ENCODE peak calls at places on chromosomes 12 and 14, in four cellular contexts. C is H1, P is GM12878, E is HepG2. X is an unnamed sample.

GRCh38 chr12:4037747-4038312 is 164.6 kb upstream of the PARP11 start:
- DNase-seq in C (no peak), P (no peak), E (peak; percentile 44), X (peak; percentile 38)

GRCh38 chr14:51738754-51739153 is 87.0 kb downstream of the FRMD6 start:
- DNase-seq in C (peak; percentile 13), P (no peak), E (peak; percentile 4), X (peak; percentile 59)

GRCh38 chr14:91186515-91187066 is 57.9 kb downstream of the GPR68 start:
- DNase-seq in C (no peak), P (no peak), E (no peak), X (no peak)

GRCh38 chr12:100251917-100252316 is 15.0 kb downstream of the DEPDC4 start:
- DNase-seq in C (no peak), P (no peak), E (peak; percentile 83), X (no peak)

GRCh38 chr12:96195845-96196451 is 1.8 kb downstream of the ELK3 start:
- DNase-seq in C (no peak), P (no peak), E (no peak), X (no peak)

GRCh38 chr12:24661657-24662096 is 287.2 kb downstream of the BCAT1 start:
- DNase-seq in C (no peak), P (no peak), E (peak; percentile 70), X (no peak)

GRCh38 chr14:57275023-57275664 is 6.4 kb downstream of the AP5M1 start:
- DNase-seq in C (no peak), P (no peak), E (no peak), X (no peak)

GRCh38 chr12:131755305-131756113 is 44.6 kb downstream of the SFSWAP start:
- DNase-seq in C (no peak), P (no peak), E (peak; percentile 61), X (peak; percentile 59)

GRCh38 chr12:29241821-29242591 is 92.9 kb downstream of the FAR2 start:
- DNase-seq in C (no peak), P (peak; percentile 72), E (peak; percentile 37), X (peak; percentile 34)

GRCh38 chr12:132161796-132162507 is 17.7 kb downstream of the NOC4L start:
- DNase-seq in C (no peak), P (no peak), E (no peak), X (no peak)

GRCh38 chr12:91182664-91183455 is at the start of gene DCN:
- DNase-seq in C (no peak), P (no peak), E (no peak), X (no peak)

GRCh38 chr12:127688901-127689428 is 578.0 kb upstream of the TMEM132C start:
- DNase-seq in C (no peak), P (no peak), E (no peak), X (no peak)

GRCh38 chr12:8088574-8088973 is 6.5 kb downstream of the NECAP1 start:
- DNase-seq in C (no peak), P (no peak), E (no peak), X (no peak)

GRCh38 chr12:60070541-60070940 is 474.7 kb downstream of the SLC16A7 start:
- DNase-seq in C (no peak), P (no peak), E (no peak), X (no peak)

GRCh38 chr12:27595231-27595642 is 71.2 kb downstream of the PPFIBP1 start:
- DNase-seq in C (no peak), P (no peak), E (peak; percentile 10), X (no peak)

GRCh38 chr14:91380610-91381371 is 36.8 kb downstream of the CCDC88C start:
- DNase-seq in C (no peak), P (no peak), E (no peak), X (peak; percentile 30)

GRCh38 chr12:96810477-96810876 is 96.6 kb upstream of the NEDD1 start:
- DNase-seq in C (no peak), P (no peak), E (no peak), X (no peak)

GRCh38 chr12:101690544-101691118 is 6.8 kb upstream of the CHPT1 start:
- DNase-seq in C (no peak), P (no peak), E (no peak), X (no peak)
- TF ChIP-seq SP1 in C (no peak), P (no peak), E (no peak), X (no peak)

DNA sequence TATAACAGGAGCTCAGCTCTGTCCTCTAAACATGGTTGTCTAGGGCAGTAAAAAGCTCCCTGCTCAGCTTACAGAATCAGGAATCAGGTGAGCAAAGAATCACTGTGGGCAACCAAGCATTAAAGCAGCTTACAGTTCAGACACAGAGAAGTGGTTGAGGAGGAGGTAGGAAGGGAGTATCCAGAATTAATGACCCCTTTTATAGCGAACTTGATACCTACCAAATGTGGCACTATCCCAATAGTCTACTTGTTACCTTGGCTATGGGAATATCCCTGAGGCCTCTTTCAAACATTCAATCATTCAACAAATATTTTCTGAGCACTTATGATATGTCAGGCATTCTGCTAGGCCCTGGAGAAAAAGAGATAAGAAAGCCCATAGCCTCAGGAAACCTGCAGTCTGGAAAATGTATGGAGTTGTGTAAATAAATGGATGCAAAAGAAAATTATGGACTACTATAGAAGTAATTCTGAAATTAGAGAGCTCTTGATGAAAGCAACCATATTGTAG is 134.2 kb upstream of the CPSF6 start:
- DNase-seq in C (no peak), P (no peak), E (no peak), X (peak; percentile 21)
- TF ChIP-seq SUZ12 in C (no peak), P (no peak), E (no peak), X (no peak)

GRCh38 chr12:119288559-119288958 is 46.0 kb upstream of the CCDC60 start:
- DNase-seq in C (no peak), P (no peak), E (no peak), X (no peak)
- TF ChIP-seq SP1 in C (no peak), P (no peak), E (no peak), X (no peak)

GRCh38 chr14:79825046-79825521 is 386.2 kb downstream of the DIO2 start:
- DNase-seq in C (no peak), P (no peak), E (no peak), X (no peak)
- TF ChIP-seq SUZ12 in C (no peak), P (no peak), E (no peak), X (no peak)

GRCh38 chr12:57085999-57086950 is 2.6 kb upstream of the NAB2 start:
- DNase-seq in C (no peak), P (no peak), E (peak; percentile 50), X (peak; percentile 48)
- TF ChIP-seq SP1 in C (peak; percentile 31), P (no peak), E (no peak), X (no peak)

DNA sequence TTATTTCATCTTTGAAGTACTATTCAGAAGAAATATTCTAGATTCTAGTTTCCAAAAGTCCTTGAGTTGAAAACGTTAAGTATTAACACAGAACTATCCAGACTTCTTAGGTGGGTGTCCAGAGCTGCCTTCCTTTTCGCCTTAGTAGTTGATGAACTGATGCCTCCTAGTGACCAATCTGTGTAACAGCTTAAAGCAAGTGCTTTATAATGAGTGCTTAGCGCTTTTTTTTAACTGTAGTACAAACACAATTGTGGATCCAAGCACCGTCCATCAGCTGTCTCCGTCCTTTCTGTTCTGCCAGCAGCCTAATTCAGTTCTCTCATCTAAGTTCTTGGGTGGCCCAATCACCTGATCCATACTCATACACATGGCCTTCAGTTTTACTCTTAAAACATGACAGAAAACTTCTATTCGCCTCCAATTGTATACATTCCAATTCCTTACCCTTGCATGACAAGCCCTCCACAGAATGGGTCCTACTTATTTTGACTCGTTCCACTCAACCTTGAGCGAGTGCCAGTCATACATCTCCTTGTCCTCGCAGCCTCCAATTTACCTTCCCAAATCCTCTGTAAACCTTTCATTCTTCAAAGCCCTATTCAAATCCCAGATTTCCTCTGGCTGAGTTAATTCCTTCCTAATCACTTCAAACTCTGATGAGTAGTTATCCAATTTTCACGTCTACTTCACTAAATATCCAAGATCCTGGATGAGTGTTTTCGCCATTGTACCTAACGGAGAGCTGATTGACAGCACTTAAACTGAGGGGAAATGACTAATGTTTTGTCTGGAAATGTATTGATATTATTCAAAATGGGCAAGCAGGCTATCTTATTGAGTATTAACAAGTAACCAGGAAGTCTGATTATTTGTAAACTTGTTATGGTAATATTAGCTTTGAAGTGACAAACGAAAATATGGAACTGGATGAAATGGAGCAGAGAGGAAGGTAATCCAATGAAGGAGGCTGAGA is 5.8 kb upstream of the PHLDA1 start:
- DNase-seq in C (no peak), P (peak; percentile 34), E (peak; percentile 77), X (peak; percentile 52)
- TF ChIP-seq SUZ12 in C (no peak), P (no peak), E (no peak), X (no peak)

GRCh38 chr12:124883263-124883876 is 19.7 kb upstream of the SCARB1 start:
- DNase-seq in C (no peak), P (no peak), E (no peak), X (no peak)

GRCh38 chr12:124877423-124877822 is 13.8 kb upstream of the SCARB1 start:
- DNase-seq in C (no peak), P (no peak), E (no peak), X (no peak)

GRCh38 chr12:124884587-124885438 is 21.1 kb upstream of the SCARB1 start:
- DNase-seq in C (no peak), P (no peak), E (peak; percentile 84), X (no peak)

GRCh38 chr12:124878795-124879516 is 15.3 kb upstream of the SCARB1 start:
- DNase-seq in C (no peak), P (no peak), E (no peak), X (no peak)

DNA sequence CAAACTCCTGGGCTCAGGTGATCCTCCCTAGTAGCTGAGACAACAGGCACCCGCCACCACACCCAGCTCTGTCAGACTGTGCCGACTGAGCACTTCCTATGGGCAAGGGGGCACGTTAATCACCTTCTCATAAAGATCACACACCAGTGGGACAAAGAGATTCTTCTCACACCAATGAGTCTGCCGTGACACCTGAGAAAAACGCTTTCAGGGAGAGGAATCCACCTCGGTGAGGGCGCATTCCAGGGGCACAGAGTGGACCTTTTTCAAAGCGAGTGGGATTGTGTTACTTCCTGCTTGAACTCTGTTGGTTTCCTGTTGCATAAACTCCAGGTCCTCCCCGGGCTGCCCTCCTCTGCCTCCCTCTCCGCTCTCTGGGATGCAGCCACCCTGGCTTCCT is 17.5 kb upstream of the SCARB1 start:
- DNase-seq in C (no peak), P (no peak), E (peak; percentile 80), X (no peak)
- TF ChIP-seq SP1 in C (no peak), P (no peak), E (no peak), X (no peak)

X was measured in HEK293T.